ENCODE peak calls at places on chromosomes 1 and 21, in nine cellular contexts. Y is fibroblast of lung, B is cardiac muscle cell, M is PC-9, K is heart left ventricle, N is hepatocyte, F is astrocyte of the cerebellum, W is IMR-90, V is body of pancreas. R is an unnamed sample.

GRCh38 chr1:52670599-52670998 is 27.5 kb downstream of the COA7 start:
- DNase-seq in Y (no peak), B (no peak), M (no peak), K (no peak), N (no peak), F (no peak), W (no peak), V (no peak), R (no peak)

GRCh38 chr21:26199471-26199870 is 28.9 kb upstream of the APP start:
- DNase-seq in Y (peak), B (no peak), M (no peak), K (no peak), N (no peak), F (no peak), W (peak), V (no peak), R (peak)

GRCh38 chr1:27795601-27796000 is 22.6 kb downstream of the STX12 start:
- DNase-seq in Y (no peak), B (no peak), M (no peak), K (no peak), N (no peak), F (no peak), W (peak), V (no peak), R (no peak)

GRCh38 chr1:110335265-110335664 is 3.9 kb upstream of the RBM15 start:
- DNase-seq in Y (no peak), B (no peak), M (no peak), K (no peak), N (no peak), F (no peak), W (no peak), V (no peak), R (no peak)

GRCh38 chr1:115665319-115665718 is 23.5 kb downstream of the VANGL1 start:
- DNase-seq in Y (no peak), B (no peak), M (peak), K (no peak), N (no peak), F (no peak), W (no peak), V (peak), R (peak)

GRCh38 chr1:19336543-19336942 is 24.4 kb downstream of the SLC66A1 start:
- DNase-seq in Y (peak), B (no peak), M (no peak), K (no peak), N (peak), F (no peak), W (peak), V (no peak), R (peak)

GRCh38 chr1:219416598-219417238 is 196.2 kb downstream of the ZC3H11B start:
- DNase-seq in Y (peak), B (peak), M (peak), K (no peak), N (peak), F (no peak), W (peak), V (peak), R (peak)

GRCh38 chr21:34576043-34576466 is 38.9 kb downstream of the RCAN1 start:
- DNase-seq in Y (peak), B (no peak), M (peak), K (peak), N (no peak), F (no peak), W (peak), V (no peak), R (peak)

GRCh38 chr1:39406533-39407478 is 84.6 kb upstream of the BMP8A start:
- DNase-seq in Y (peak), B (no peak), M (no peak), K (no peak), N (no peak), F (peak), W (peak), V (no peak), R (no peak)

GRCh38 chr1:245156736-245157505 is 2.1 kb downstream of the KIF26B start:
- DNase-seq in Y (peak), B (peak), M (no peak), K (no peak), N (peak), F (peak), W (peak), V (no peak), R (peak)

GRCh38 chr1:236251587-236251986 is 30.2 kb downstream of the ERO1B start:
- DNase-seq in Y (no peak), B (no peak), M (no peak), K (no peak), N (no peak), F (no peak), W (no peak), V (no peak), R (no peak)

GRCh38 chr1:23727362-23727811 is 15.9 kb upstream of the ELOA start:
- DNase-seq in Y (no peak), B (no peak), M (no peak), K (peak), N (peak), F (no peak), W (peak), V (peak), R (peak)

GRCh38 chr1:243917863-243918565 is 68.0 kb upstream of the AKT3 start:
- DNase-seq in Y (peak), B (no peak), M (peak), K (no peak), N (no peak), F (no peak), W (peak), V (no peak), R (no peak)

GRCh38 chr1:243921113-243921512 is 71.1 kb upstream of the AKT3 start:
- DNase-seq in Y (no peak), B (no peak), M (no peak), K (no peak), N (no peak), F (no peak), W (no peak), V (no peak), R (no peak)

GRCh38 chr1:243916160-243916559 is 66.1 kb upstream of the AKT3 start:
- DNase-seq in Y (peak), B (no peak), M (peak), K (no peak), N (no peak), F (no peak), W (peak), V (no peak), R (peak)

GRCh38 chr1:243912347-243912746 is 62.3 kb upstream of the AKT3 start:
- DNase-seq in Y (no peak), B (no peak), M (no peak), K (no peak), N (no peak), F (no peak), W (no peak), V (no peak), R (no peak)

GRCh38 chr1:243917177-243917862 is 67.3 kb upstream of the AKT3 start:
- DNase-seq in Y (peak), B (peak), M (peak), K (peak), N (peak), F (peak), W (peak), V (peak), R (peak)
- TF ChIP-seq CTCF in Y (no peak), B (no peak), M (no peak), K (no peak), N (peak), F (no peak), W (peak), V (no peak), R (no peak)

DNA sequence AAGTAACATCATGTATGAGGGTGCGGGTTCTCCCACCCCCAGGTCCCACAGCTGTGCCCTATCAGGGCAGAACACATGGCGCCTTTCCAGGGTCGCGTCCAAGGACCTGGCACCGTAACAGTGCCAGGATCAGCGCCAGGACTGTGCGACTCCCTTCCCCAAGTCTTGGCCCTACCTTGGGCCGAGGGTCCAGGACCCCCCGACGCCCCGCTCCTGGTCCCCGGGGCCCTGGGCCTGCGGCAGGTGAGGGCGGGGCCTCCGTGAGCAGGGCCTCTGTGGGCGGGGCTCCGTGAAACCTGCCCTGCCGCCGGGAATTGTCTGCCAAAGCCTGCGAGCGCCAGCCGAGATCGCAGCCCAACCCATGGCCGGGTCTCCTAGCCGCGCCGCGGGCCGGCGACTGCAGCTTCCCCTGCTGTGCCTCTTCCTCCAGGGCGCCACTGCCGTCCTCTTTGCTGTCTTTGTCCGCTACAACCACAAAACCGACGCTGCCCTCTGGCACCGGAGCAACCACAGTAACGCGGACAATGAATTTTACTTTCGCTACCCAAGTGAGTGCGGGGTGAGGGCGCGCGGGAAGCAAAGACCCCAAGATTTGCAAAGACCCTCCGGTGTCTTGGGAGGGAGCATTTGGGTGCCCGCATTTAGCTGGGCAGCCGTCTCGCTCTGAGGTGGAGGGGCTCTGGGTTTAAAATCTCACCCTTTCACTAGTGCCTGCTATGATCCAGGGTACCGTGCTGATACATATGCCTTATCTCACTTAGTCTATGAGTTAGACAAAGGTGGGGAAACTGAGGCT is at the start of gene RHBG:
- DNase-seq in Y (peak), B (peak), M (no peak), K (peak), N (peak), F (no peak), W (peak), V (peak), R (peak)
- H3K4me3 ChIP-seq in Y (peak), B (peak), M (peak), K (peak), N (peak), F (peak), W (no peak), V (peak), R (peak)

DNA sequence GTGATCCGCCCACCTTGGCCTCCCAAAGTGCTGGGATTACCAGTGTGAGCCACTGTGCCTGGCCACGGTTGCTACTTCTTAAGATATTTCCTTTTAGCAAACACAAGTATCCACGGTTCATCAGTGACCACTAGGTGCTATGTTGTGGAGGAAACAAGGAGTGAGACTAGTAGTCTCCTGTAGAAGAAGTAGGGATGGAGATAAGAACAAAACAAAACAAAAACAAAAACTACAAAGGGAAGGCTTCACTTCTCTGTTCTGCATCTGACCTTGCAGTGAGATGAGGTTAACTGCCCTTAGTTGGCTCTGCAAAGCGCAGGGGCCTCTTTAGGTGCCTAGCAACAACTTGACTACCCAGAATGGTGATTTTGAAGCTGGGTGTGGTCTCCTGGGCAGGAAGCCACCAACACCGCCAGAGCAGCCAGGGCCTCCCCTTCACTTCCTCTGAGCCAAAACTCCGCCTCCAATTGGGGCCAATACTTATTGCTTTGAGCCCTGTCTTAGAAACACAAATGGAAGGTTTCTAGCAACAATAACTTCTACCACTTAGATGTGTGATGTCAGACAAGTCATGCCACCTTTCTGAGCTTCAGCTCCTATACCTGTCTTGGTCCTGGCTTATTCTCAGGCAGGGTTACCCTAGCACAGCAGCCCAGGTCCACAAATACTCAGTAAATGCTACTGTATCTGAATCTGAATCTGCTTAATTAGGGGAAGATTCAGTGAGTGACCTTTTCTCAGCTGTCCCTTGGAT is 12.7 kb upstream of the CDC42 start:
- DNase-seq in Y (peak), B (peak), M (peak), K (peak), N (peak), F (no peak), W (peak), V (peak), R (peak)
- TF ChIP-seq CTCF in Y (no peak), B (no peak), M (no peak), K (no peak), N (no peak), F (no peak), W (no peak), V (no peak), R (no peak)

GRCh38 chr1:156492013-156492590 is 8.5 kb downstream of the MEF2D start:
- DNase-seq in Y (no peak), B (no peak), M (no peak), K (no peak), N (no peak), F (no peak), W (no peak), V (no peak), R (no peak)
- H3K4me3 ChIP-seq in Y (no peak), B (no peak), M (no peak), K (no peak), N (no peak), F (no peak), W (no peak), V (no peak), R (no peak)

GRCh38 chr1:169196566-169196965 is 90.1 kb downstream of the ATP1B1 start:
- DNase-seq in Y (peak), B (no peak), M (no peak), K (no peak), N (no peak), F (no peak), W (peak), V (no peak), R (no peak)

GRCh38 chr1:169193191-169193850 is 86.8 kb downstream of the ATP1B1 start:
- DNase-seq in Y (peak), B (peak), M (no peak), K (peak), N (peak), F (no peak), W (peak), V (peak), R (no peak)
- TF ChIP-seq CTCF in Y (no peak), B (peak), M (no peak), K (peak), N (peak), F (no peak), W (no peak), V (peak), R (no peak)

GRCh38 chr1:192979542-192979941 is 79.6 kb downstream of the UCHL5 start:
- DNase-seq in Y (peak), B (no peak), M (no peak), K (no peak), N (no peak), F (no peak), W (no peak), V (no peak), R (no peak)

GRCh38 chr1:192978195-192978710 is 80.9 kb downstream of the UCHL5 start:
- DNase-seq in Y (no peak), B (no peak), M (no peak), K (no peak), N (no peak), F (no peak), W (no peak), V (no peak), R (no peak)

GRCh38 chr1:192984058-192984457 is 75.1 kb downstream of the UCHL5 start:
- DNase-seq in Y (no peak), B (no peak), M (no peak), K (no peak), N (no peak), F (no peak), W (no peak), V (no peak), R (peak)

GRCh38 chr1:192983349-192983980 is 75.7 kb downstream of the UCHL5 start:
- DNase-seq in Y (peak), B (no peak), M (no peak), K (no peak), N (no peak), F (no peak), W (peak), V (no peak), R (peak)

GRCh38 chr1:192980856-192981255 is 78.3 kb downstream of the UCHL5 start:
- DNase-seq in Y (peak), B (no peak), M (no peak), K (no peak), N (no peak), F (no peak), W (peak), V (no peak), R (peak)
- H3K4me3 ChIP-seq in Y (no peak), B (no peak), M (no peak), K (no peak), N (no peak), F (no peak), W (no peak), V (no peak), R (no peak)

GRCh38 chr1:210272666-210273065 is 40.1 kb downstream of the SERTAD4 start:
- DNase-seq in Y (peak), B (no peak), M (no peak), K (no peak), N (peak), F (no peak), W (no peak), V (no peak), R (no peak)

GRCh38 chr1:210264521-210265380 is 32.2 kb downstream of the SERTAD4 start:
- DNase-seq in Y (peak), B (peak), M (no peak), K (no peak), N (peak), F (no peak), W (no peak), V (no peak), R (no peak)

GRCh38 chr1:210269981-210270380 is 37.4 kb downstream of the SERTAD4 start:
- DNase-seq in Y (no peak), B (no peak), M (no peak), K (no peak), N (no peak), F (no peak), W (no peak), V (no peak), R (no peak)
- TF ChIP-seq CTCF in Y (no peak), B (no peak), M (no peak), K (no peak), N (no peak), F (no peak), W (no peak), V (no peak), R (no peak)

GRCh38 chr1:150972417-150972940 is 2.2 kb downstream of the CERS2 start:
- DNase-seq in Y (no peak), B (no peak), M (no peak), K (no peak), N (no peak), F (no peak), W (no peak), V (peak), R (no peak)
- H3K4me3 ChIP-seq in Y (peak), B (peak), M (peak), K (no peak), N (peak), F (peak), W (peak), V (no peak), R (peak)

DNA sequence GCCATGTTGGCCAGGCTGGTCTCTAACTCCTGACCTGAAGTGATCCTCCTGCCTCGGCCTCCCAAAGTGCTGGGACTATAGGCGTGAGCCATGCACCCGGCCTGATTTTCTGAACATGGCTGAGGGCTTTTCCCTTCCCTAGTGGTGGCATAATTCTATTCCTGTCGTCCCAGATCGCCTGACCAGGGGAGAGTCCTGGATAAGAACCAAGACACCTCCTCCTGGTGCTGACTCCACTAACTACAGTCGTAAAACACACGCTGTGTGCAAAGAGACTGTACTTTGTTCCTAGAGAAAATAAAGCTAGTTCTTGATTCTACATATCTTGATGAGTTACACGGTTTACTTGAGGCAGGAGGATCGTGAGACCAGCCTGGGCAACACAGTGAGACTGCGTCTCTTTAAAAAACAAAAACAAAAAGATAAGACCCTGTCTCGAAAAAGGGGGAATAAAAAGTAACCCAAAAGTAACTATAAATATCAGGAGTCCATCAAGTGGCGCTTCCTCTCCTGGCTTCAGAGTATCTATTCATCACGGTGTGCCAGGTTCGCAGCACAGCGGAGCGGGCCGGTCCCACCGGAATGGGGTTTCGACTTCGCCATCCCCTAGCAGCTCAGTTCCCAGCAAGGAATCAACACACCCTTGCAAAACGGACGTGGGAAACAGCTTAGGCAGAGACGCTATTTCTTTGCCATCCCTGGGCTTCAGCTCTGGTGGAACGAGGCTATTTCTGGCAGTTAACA is 973 bp downstream of the SDF4 start:
- DNase-seq in Y (peak), B (no peak), M (peak), K (no peak), N (peak), F (peak), W (peak), V (peak), R (peak)
- TF ChIP-seq CTCF in Y (peak), B (peak), M (peak), K (peak), N (peak), F (peak), W (peak), V (peak), R (peak)

DNA sequence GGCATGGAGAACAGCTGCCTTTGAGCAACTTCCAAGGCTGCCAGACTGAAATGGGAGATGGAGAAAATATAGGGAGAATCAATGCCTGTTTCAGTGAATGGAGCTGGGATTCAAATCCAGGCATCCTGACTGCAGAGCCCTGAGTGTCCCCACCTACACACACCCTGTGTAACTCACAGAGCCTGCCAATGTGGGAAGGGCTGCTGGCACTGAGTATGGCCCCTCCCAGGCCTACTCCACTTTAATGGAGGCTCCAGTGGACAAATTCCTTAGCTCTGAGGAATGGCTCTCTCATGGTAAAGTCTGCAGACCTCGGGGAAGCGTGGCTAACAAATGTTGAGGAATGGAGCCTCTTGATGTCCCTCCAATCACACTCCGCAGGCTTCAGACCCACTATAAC is 145.6 kb upstream of the TNR start:
- DNase-seq in Y (peak), B (no peak), M (no peak), K (no peak), N (no peak), F (no peak), W (peak), V (no peak), R (no peak)
- H3K4me3 ChIP-seq in Y (no peak), B (no peak), M (no peak), K (no peak), N (no peak), F (no peak), W (no peak), V (no peak), R (no peak)

R was measured in epithelial cell of esophagus.